ENCODE peak calls at places on chromosomes 4 and X, in five cellular contexts. Y, S, V, Z and W are unnamed samples.

GRCh38 chr4:27789768-27790167 is 929.1 kb downstream of the STIM2 start:
- DNase-seq in Y (no peak), Z (no peak), S (no peak), V (no peak), W (no peak)

GRCh38 chr4:139436122-139436521 is 17.8 kb upstream of the RAB33B start:
- DNase-seq in V (no peak), Z (no peak), Y (no peak), S (no peak), W (no peak)

GRCh38 chr4:1414831-1415680 is 8.8 kb upstream of the NKX1-1 start:
- DNase-seq in Z (no peak), V (no peak), Y (no peak), S (no peak), W (no peak)

GRCh38 chr4:100149190-100149589 is 41.1 kb downstream of the DDIT4L start:
- DNase-seq in Z (no peak), Y (no peak), V (no peak), S (no peak), W (no peak)

GRCh38 chr4:87853108-87853507 is 20.3 kb downstream of the MEPE start:
- DNase-seq in S (no peak), Y (no peak), Z (no peak), V (peak), W (no peak)

GRCh38 chr4:103100691-103101090 is 1.1 kb upstream of the BDH2 start:
- DNase-seq in Z (no peak), Y (no peak), V (no peak), S (no peak), W (no peak)

GRCh38 chr4:6723851-6724250 is 7.9 kb downstream of the BLOC1S4 start:
- DNase-seq in V (no peak), Z (no peak), S (no peak), Y (no peak), W (no peak)

GRCh38 chr4:89661490-89661889 is 175.5 kb downstream of the SNCA start:
- DNase-seq in V (peak), Z (no peak), Y (no peak), S (no peak), W (no peak)

GRCh38 chr4:48194986-48195773 is 61.1 kb upstream of the TXK start:
- DNase-seq in V (no peak), S (peak), Y (no peak), Z (no peak), W (no peak)

GRCh38 chrX:53256446-53257041 is 24.8 kb downstream of the IQSEC2 start:
- DNase-seq in S (no peak), Z (no peak), V (no peak), Y (no peak), W (no peak)

GRCh38 chrX:12441376-12442128 is 303.3 kb downstream of the FRMPD4 start:
- DNase-seq in Z (no peak), S (no peak), Y (no peak), V (peak), W (no peak)

GRCh38 chrX:44382871-44383270 is 39.4 kb upstream of the EFHC2 start:
- DNase-seq in Y (no peak), Z (no peak), V (no peak), S (no peak), W (no peak)

GRCh38 chr4:76784237-76784636 is 113.7 kb downstream of the SOWAHB start:
- DNase-seq in S (no peak), Z (peak), V (no peak), Y (no peak), W (no peak)

GRCh38 chrX:136694491-136695087 is 46.6 kb downstream of the CD40LG start:
- DNase-seq in Z (peak), Y (no peak), S (peak), V (peak), W (peak)

GRCh38 chr4:25663778-25664177 is 8.1 kb downstream of the SLC34A2 start:
- DNase-seq in Z (no peak), S (no peak), V (no peak), Y (no peak), W (no peak)

GRCh38 chr4:80767944-80768343 is 262.6 kb upstream of the BMP3 start:
- DNase-seq in Z (no peak), Y (no peak), S (no peak), V (no peak), W (no peak)

GRCh38 chr4:76634239-76634638 is 199.2 kb downstream of the SHROOM3 start:
- DNase-seq in S (no peak), Y (no peak), Z (no peak), V (peak), W (no peak)

GRCh38 chr4:169018406-169018805 is 8.4 kb upstream of the CBR4 start:
- DNase-seq in Z (no peak), V (no peak), Y (no peak), S (no peak), W (no peak)

GRCh38 chr4:118351851-118352827 is 664 bp downstream of the PRSS12 start:
- DNase-seq in Z (peak), S (peak), Y (no peak), V (peak), W (peak)

GRCh38 chr4:143188325-143189088 is 3.8 kb downstream of the USP38 start:
- DNase-seq in V (no peak), Z (no peak), Y (no peak), S (no peak), W (no peak)

GRCh38 chrX:112164420-112164819 is 81.8 kb upstream of the TRPC5 start:
- DNase-seq in V (no peak), S (no peak), Y (no peak), Z (no peak), W (no peak)

GRCh38 chrX:103710609-103711008 is at the start of gene TMEM31:
- DNase-seq in V (no peak), Z (no peak), Y (no peak), S (no peak), W (no peak)

GRCh38 chr4:145823743-145824142 is 114.9 kb downstream of the ZNF827 start:
- DNase-seq in S (no peak), Z (no peak), V (no peak), Y (no peak), W (no peak)

GRCh38 chr4:88352062-88352461 is 26.6 kb upstream of the HERC6 start:
- DNase-seq in V (peak), Y (no peak), S (no peak), Z (no peak), W (no peak)

GRCh38 chr4:188032583-188032982 is 37.0 kb downstream of the ZFP42 start:
- DNase-seq in S (no peak), Z (no peak), V (no peak), Y (no peak), W (no peak)

GRCh38 chrX:77749695-77750094 is 36.3 kb downstream of the ATRX start:
- DNase-seq in Z (no peak), S (no peak), Y (no peak), V (peak), W (no peak)

DNA sequence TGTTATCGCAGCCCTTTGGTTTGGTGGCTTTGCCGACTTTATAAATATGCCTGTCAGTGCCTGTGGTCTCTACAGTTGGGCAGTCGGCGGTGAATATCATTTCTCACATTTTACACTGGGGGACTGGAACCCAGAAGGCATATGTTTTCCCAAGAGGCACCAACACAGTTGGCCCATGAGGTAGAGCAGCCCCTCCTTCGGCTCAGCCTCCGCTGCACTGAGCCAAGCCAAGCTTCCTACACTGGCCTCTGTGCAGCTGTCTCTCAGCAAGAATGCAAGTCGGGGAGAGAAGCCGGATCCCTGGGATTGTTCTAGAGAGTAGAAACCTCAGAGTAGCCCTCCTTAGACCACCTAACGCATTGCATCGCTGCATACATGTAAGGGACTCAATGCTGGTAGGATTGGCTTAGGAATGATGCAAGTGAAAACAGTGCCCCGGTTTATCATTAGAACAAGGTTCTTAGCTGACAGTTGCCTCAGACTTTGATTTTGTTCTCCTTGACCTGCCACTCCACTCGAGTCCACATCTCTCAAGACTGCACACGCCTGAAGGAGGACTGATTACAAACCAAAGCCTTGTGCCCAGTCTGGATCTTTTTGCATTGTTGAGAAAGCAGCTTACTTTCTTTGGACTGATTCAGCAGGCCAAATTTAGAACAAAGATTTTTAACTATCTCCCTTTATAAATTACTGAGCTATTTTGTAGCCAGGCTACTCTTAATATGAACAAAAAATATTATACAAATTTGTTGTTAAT is 125.4 kb downstream of the PTTG2 start:
- DNase-seq in V (no peak), Z (no peak), S (no peak), Y (no peak), W (no peak)
- TF ChIP-seq CTCF in V (no peak), Z (no peak), S (no peak), Y (no peak), W (no peak)

DNA sequence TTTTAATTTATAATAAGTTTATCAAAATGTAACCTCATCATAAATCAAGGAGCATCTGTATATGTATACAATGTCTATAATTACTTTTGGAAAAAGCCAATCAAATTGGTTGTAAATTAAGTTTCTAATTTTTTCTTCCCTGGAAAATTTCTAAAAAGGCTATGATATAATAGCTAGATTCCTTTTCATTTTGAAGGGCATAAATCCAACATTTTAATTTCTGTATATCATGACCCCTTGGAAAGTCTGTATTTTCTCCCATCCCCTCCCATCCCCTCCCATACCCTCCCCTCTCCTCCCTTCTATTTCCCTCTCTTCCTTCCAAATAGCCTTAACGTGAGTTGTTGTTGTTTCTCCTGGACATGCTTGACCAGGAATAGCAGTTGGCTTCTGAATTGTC is 247.1 kb upstream of the FSTL5 start:
- DNase-seq in S (no peak), Z (no peak), Y (no peak), V (no peak), W (no peak)
- TF ChIP-seq CTCF in S (no peak), Z (no peak), Y (no peak), V (no peak), W (no peak)

GRCh38 chr4:152910521-152910920 is 25.6 kb upstream of the FHDC1 start:
- DNase-seq in S (no peak), Z (no peak), V (no peak), Y (no peak), W (no peak)
- TF ChIP-seq CTCF in S (no peak), Z (no peak), V (no peak), Y (no peak), W (no peak)

GRCh38 chr4:13645075-13645474 is 17.6 kb upstream of the BOD1L1 start:
- DNase-seq in S (no peak), Z (no peak), V (no peak), Y (no peak), W (no peak)
- TF ChIP-seq CTCF in S (no peak), Z (no peak), V (peak), Y (peak), W (no peak)

GRCh38 chrX:66200855-66201795 is 37.1 kb downstream of the HEPH start:
- DNase-seq in S (no peak), Z (no peak), Y (no peak), V (peak), W (no peak)
- TF ChIP-seq CTCF in S (peak), Z (peak), Y (peak), V (peak), W (no peak)

DNA sequence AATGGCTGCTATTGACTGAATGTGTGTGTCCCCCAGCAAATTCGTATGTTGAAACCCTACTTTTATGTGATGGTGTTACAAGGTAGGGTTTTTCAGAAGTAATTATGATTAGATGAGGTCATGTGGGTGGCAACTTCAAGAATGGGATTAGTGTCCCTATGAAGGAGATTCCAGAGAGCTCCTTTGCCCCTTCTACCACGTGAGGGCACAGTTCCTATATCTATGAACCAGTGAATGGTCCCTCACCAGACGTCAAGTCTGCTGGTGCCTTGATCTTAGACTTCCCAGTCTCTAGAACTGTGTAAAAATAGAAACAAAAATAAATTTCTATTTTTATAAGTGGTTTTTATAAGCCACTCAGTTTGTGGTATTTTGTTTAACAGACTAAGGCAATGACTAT is 1137.6 kb upstream of the IGFBP7 start:
- DNase-seq in Z (no peak), S (no peak), V (peak), Y (no peak), W (no peak)
- TF ChIP-seq CTCF in Z (no peak), S (no peak), V (no peak), Y (peak), W (no peak)

DNA sequence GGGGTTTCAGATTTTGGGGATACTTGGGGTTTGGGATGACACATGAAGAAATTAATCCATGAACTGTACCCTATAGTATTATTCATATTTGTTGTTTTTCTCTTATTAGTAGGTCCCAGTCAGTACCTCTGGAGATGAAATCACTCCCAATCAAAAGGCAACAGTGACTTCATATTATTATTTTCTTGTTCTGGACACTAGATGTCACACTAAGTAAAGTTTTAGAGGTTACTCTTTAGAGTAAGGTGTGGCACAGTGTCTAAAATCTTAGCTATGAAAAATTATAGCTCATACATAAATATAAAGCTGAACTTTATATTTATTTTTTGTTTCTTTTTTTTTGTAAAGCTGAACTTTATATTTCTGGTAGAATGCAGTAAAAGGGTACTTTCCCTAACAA is 35.1 kb downstream of the FAM114A1 start:
- DNase-seq in Y (no peak), S (peak), Z (no peak), V (peak), W (no peak)
- TF ChIP-seq CTCF in Y (no peak), S (peak), Z (peak), V (peak), W (peak)